ENCODE peak calls at places on chromosomes 5 and 9, in ten cellular contexts. H, X, R, B, D, G, F, T, J and E are unnamed samples.

GRCh38 chr5:151812757-151813309 is 41.1 kb downstream of the G3BP1 start:
- DNase-seq in H (peak; percentile 24), X (no peak), R (no peak), B (no peak), D (no peak), G (no peak), F (no peak), T (no peak), J (no peak), E (peak; percentile 37)

GRCh38 chr5:74903165-74903787 is 37.1 kb upstream of the FAM169A start:
- DNase-seq in H (peak; percentile 47), X (peak; percentile 84), R (peak; percentile 8), B (peak; percentile 82), D (peak; percentile 71), G (no peak), F (no peak), T (peak; percentile 83), J (peak; percentile 39), E (peak; percentile 24)

GRCh38 chr5:131747180-131748105 is 49.4 kb downstream of the FNIP1 start:
- DNase-seq in H (peak; percentile 68), X (no peak), R (no peak), B (no peak), D (no peak), G (no peak), F (no peak), T (peak; percentile 13), J (no peak), E (peak; percentile 48)

GRCh38 chr5:97163360-97163764 is 19.7 kb downstream of the RIOK2 start:
- DNase-seq in H (peak; percentile 42), X (no peak), R (no peak), B (no peak), D (no peak), G (no peak), F (no peak), T (peak; percentile 5), J (peak; percentile 23), E (peak; percentile 7)

GRCh38 chr5:178196986-178197385 is 7.3 kb upstream of the HNRNPAB start:
- DNase-seq in H (peak; percentile 30), X (peak; percentile 60), R (no peak), B (no peak), D (no peak), G (no peak), F (no peak), T (no peak), J (no peak), E (no peak)

GRCh38 chr5:60649288-60649917 is 50.6 kb downstream of the DEPDC1B start:
- DNase-seq in H (peak; percentile 69), X (no peak), R (no peak), B (peak; percentile 37), D (no peak), G (no peak), F (no peak), T (peak; percentile 63), J (peak; percentile 51), E (peak; percentile 47)

GRCh38 chr5:142798099-142798768 is 28.1 kb downstream of the ARHGAP26 start:
- DNase-seq in H (no peak), X (no peak), R (no peak), B (no peak), D (no peak), G (no peak), F (peak; percentile 26), T (no peak), J (no peak), E (no peak)

GRCh38 chr5:169435506-169436230 is 134.7 kb upstream of the SLIT3 start:
- DNase-seq in H (no peak), X (no peak), R (no peak), B (no peak), D (no peak), G (no peak), F (no peak), T (no peak), J (no peak), E (peak; percentile 34)

GRCh38 chr5:74183041-74183440 is 457.5 kb downstream of the ENC1 start:
- DNase-seq in H (no peak), X (no peak), R (no peak), B (no peak), D (no peak), G (no peak), F (no peak), T (peak; percentile 39), J (no peak), E (no peak)

GRCh38 chr5:150323819-150324218 is 21.1 kb upstream of the ARSI start:
- DNase-seq in H (no peak), X (no peak), R (no peak), B (no peak), D (no peak), G (no peak), F (no peak), T (no peak), J (no peak), E (no peak)

GRCh38 chr9:38127271-38127839 is 58.3 kb upstream of the SHB start:
- DNase-seq in H (peak; percentile 61), X (no peak), R (no peak), B (no peak), D (no peak), G (no peak), F (no peak), T (peak; percentile 13), J (no peak), E (peak; percentile 33)